ENCODE peak calls at places on chromosomes 5 and 9, in four cellular contexts. Z is CD8-positive, alpha-beta memory T cell; C is HCT116; W is lower lobe of right lung. K is an unnamed sample. For H3K4me1, the result is how much of the 10 kb centered on the place peaks cover.

GRCh38 chr5:61706751-61707150 is 374.7 kb downstream of the ZSWIM6 start:
- DNase-seq in W (no peak), Z (no peak), C (no peak), K (no peak)

GRCh38 chr9:99752710-99753109 is 69.0 kb upstream of the NR4A3 start:
- DNase-seq in Z (no peak), W (no peak), C (no peak), K (no peak)

GRCh38 chr9:5531251-5531972 is 21.1 kb downstream of the PDCD1LG2 start:
- DNase-seq in C (no peak), Z (no peak), W (no peak), K (no peak)

GRCh38 chr5:158755221-158755620 is 344.5 kb downstream of the EBF1 start:
- DNase-seq in W (no peak), Z (no peak), C (no peak), K (no peak)

GRCh38 chr9:120259100-120259499 is 320.9 kb downstream of the CDK5RAP2 start:
- DNase-seq in C (no peak), W (no peak), Z (no peak), K (no peak)

GRCh38 chr5:76492819-76493189 is 89.7 kb downstream of the IQGAP2 start:
- DNase-seq in Z (no peak), W (no peak), C (no peak), K (no peak)

GRCh38 chr5:169161022-169161680 is 139.8 kb downstream of the SLIT3 start:
- DNase-seq in Z (no peak), W (no peak), C (no peak), K (no peak)

GRCh38 chr9:91884746-91885687 is 65.0 kb downstream of the ROR2 start:
- DNase-seq in W (no peak), C (no peak), Z (no peak), K (no peak)

GRCh38 chr9:123225374-123225813 is 43.0 kb downstream of the STRBP start:
- DNase-seq in W (no peak), Z (peak), C (peak), K (peak)

GRCh38 chr5:75571547-75571946 is 39.7 kb upstream of the ANKDD1B start:
- DNase-seq in W (no peak), Z (no peak), C (no peak), K (no peak)

GRCh38 chr9:36924071-36924470 is 110.0 kb downstream of the PAX5 start:
- DNase-seq in Z (no peak), C (peak), W (no peak), K (no peak)

DNA sequence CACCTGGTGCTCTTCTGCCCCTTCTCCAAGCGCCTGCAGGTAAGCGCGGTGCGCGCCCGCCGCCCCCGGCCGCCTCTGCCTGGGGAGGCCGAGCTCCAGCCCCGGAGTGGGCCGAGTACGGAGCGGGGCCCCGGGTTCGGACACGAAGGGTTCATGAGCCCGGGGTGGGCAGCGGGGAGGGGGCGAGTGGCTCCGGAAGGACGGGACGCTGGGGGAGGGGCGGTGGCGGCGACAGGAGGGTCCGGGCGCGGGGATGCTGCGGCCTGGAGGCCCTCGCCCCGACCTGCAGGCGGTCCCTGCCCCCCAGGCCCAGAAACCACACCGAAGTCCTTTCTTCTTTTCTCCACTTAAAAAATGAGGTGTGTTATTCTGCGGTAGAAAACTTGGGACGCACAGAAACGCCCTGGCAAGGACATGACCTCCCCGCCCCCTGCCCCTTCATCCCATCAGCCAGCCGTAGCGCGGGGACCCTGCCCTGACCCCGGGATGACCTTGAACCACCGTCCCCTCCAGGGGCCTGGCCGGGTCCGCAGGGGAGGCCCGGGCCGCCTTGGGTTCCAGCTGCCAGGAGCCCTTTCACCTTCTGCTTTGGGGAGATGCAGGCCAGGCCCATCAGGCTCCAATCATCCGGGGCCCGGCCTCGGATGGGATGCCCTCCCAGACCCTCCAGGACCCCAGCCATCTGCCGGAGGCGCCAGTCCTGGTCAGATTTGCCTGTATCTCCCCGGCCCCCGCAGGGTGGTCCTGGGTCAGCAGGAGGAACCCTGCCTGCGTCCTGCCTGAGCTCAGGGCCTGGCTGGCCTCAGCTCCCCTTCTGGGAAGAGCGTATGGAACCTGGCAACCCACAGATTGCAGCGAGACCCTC is 550 bp downstream of the DIPK1B start:
- DNase-seq in C (no peak), Z (no peak), W (no peak), K (no peak)
- H3K4me1 ChIP-seq in C (under half), Z (under half), W (under half), K (under half)

GRCh38 chr5:178120661-178121357 is 7.5 kb downstream of the N4BP3 start:
- DNase-seq in C (no peak), Z (peak), W (peak), K (peak)

GRCh38 chr5:178117911-178118310 is 4.6 kb downstream of the N4BP3 start:
- DNase-seq in W (no peak), C (no peak), Z (no peak), K (no peak)

GRCh38 chr5:178121450-178122276 is 8.3 kb downstream of the N4BP3 start:
- DNase-seq in Z (no peak), W (peak), C (no peak), K (no peak)

GRCh38 chr5:178118345-178118744 is 5.0 kb downstream of the N4BP3 start:
- DNase-seq in Z (no peak), W (no peak), C (no peak), K (no peak)

GRCh38 chr5:178119915-178120660 is 6.8 kb downstream of the N4BP3 start:
- DNase-seq in C (no peak), W (peak), Z (no peak), K (no peak)
- H3K4me1 ChIP-seq in C (under half), W (under half), Z (half or more), K (under half)

DNA sequence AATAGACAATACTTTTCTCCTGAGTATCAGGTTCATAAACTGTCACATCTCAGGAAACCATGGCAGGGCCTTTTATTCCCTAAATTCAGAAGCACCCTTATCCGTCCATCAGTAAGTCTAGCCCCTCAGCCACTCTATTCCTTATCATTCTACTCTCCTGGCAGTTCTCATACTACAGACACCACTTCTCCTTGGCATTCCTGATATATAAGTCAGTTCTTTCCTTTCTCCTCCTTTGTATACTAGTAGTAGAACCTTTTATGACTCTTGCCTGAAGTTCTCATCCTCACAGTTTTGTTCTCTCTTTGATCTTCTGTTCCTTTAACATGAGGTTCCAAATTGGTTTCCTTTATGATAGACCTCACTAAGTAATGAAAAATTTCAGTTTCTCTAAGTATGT is 29.3 kb downstream of the GRAMD2B start:
- DNase-seq in W (no peak), Z (no peak), C (no peak), K (no peak)
- H3K4me1 ChIP-seq in W (under half), Z (under half), C (under half), K (under half)

DNA sequence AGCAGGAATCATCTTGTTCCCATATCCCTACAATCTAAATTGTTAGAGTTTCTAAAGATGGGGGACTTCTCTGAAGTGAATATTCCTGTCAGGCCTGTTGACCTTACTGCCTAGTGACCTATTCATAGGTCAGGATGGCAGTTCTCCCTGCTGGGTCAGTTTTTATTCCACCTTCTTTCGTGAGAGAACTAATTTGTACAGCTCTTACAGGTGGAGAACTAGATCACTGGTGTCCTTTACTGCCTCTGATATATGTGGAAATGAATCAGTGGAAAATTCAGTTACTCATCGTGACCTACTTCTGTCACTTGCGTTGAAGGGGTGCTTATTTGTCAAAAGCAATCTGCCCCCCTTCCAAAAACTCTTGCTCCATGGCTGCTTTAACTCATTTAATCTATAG is 164.9 kb downstream of the CD180 start:
- DNase-seq in W (no peak), C (no peak), Z (no peak), K (no peak)
- H3K4me1 ChIP-seq in W (under half), C (under half), Z (under half), K (under half)

K was measured in naive thymus-derived CD4-positive, alpha-beta T cell.